ENCODE peak calls at places on chromosomes 16 and 17, in ten cellular contexts. H is foreskin fibroblast, I is MCF 10A, Q is neural crest cell, B is body of pancreas, C is GM23338, N is cardiac muscle cell, E is AG10803, F is RWPE1, O is sigmoid colon. L is an unnamed sample.
A peak's percentile ranks its signal among the peaks of the same experiment; 100 is the strongest.

GRCh38 chr16:61596648-61597047 is 439.6 kb downstream of the CDH8 start:
- DNase-seq in H (no peak), I (no peak), Q (no peak), B (no peak), C (no peak), N (no peak), E (no peak), F (no peak), O (no peak), L (no peak)

GRCh38 chr16:68370921-68371651 is 60.3 kb downstream of the PRMT7 start:
- DNase-seq in H (no peak), I (no peak), Q (no peak), B (no peak), C (no peak), N (no peak), E (no peak), F (no peak), O (no peak), L (no peak)

GRCh38 chr17:21242780-21243515 is 10.3 kb downstream of the NATD1 start:
- DNase-seq in H (no peak), I (no peak), Q (no peak), B (no peak), C (no peak), N (no peak), E (no peak), F (no peak), O (no peak), L (no peak)

GRCh38 chr17:55661359-55661758 is 61.3 kb downstream of the TMEM100 start:
- DNase-seq in H (no peak), I (no peak), Q (no peak), B (no peak), C (no peak), N (no peak), E (no peak), F (no peak), O (no peak), L (no peak)

GRCh38 chr17:21287703-21288449 is 3.4 kb downstream of the MAP2K3 start:
- DNase-seq in H (peak; percentile 99), I (peak; percentile 99), Q (no peak), B (peak; percentile 98), C (no peak), N (no peak), E (peak; percentile 97), F (peak; percentile 91), O (peak; percentile 98), L (peak; percentile 95)

GRCh38 chr17:40023590-40024292 is 8.5 kb downstream of the CSF3 start:
- DNase-seq in H (peak; percentile 78), I (peak; percentile 91), Q (no peak), B (no peak), C (no peak), N (no peak), E (no peak), F (no peak), O (peak; percentile 67), L (no peak)

GRCh38 chr16:85696761-85697160 is 8.0 kb upstream of the GINS2 start:
- DNase-seq in H (no peak), I (no peak), Q (no peak), B (no peak), C (no peak), N (no peak), E (no peak), F (peak; percentile 45), O (no peak), L (no peak)

GRCh38 chr16:84965428-84966149 is 45.7 kb downstream of the ZDHHC7 start:
- DNase-seq in H (no peak), I (no peak), Q (no peak), B (no peak), C (no peak), N (no peak), E (no peak), F (no peak), O (no peak), L (no peak)

GRCh38 chr16:74461826-74462225 is 40.5 kb upstream of the CLEC18B start:
- DNase-seq in H (no peak), I (no peak), Q (no peak), B (no peak), C (no peak), N (no peak), E (no peak), F (no peak), O (no peak), L (no peak)

GRCh38 chr17:64653325-64653984 is 8.7 kb downstream of the SMURF2 start:
- DNase-seq in H (peak; percentile 70), I (peak; percentile 69), Q (no peak), B (no peak), C (no peak), N (no peak), E (peak; percentile 60), F (no peak), O (no peak), L (peak; percentile 59)

GRCh38 chr16:69039333-69039941 is 66.0 kb upstream of the HAS3 start:
- DNase-seq in H (peak; percentile 60), I (peak; percentile 39), Q (no peak), B (no peak), C (no peak), N (no peak), E (no peak), F (no peak), O (peak; percentile 10), L (no peak)

DNA sequence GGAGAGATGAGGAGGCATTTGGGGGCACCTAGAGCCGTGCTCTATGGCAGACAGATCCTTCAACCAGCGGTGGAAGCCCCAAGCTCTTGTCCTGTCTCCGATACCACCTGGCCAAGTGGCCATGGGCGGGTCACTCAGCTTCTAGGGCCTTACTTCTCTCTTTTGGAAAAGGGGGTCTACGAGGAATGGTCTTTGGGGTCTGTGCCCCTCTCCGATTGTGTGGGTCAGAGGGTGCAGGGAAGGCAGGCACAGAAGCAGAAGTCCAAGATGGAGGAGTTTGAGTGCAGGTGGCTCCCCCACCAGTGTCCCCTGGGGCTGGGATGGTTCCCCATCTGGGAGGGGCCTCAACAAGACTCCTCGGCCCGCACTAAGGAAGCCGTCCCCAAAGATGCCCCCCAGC is 116.7 kb downstream of the CCDC182 start:
- DNase-seq in H (no peak), I (no peak), Q (no peak), B (no peak), C (no peak), N (no peak), E (no peak), F (no peak), O (no peak), L (no peak)
- TF ChIP-seq CTCF in H (no peak), I (no peak), Q (no peak), B (no peak), C (no peak), N (no peak), E (no peak), F (no peak), O (no peak), L (no peak)

DNA sequence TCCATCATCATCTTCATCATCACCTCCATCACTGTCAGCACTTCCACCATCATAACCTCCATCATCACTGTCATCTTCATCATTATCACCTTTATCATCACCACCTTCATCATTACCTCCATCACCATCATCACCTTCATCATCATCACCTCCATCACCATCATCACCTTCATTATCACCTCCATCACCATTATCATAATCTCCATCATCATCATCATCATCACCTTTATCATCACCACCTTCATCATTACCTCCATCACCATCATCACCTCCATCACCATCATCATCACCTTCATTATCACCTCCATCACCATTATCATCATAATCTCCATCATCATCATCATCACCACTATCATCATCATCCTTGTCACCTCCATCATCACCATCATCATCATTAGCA is 309.7 kb downstream of the HAPSTR1 start:
- DNase-seq in H (no peak), I (no peak), Q (no peak), B (no peak), C (no peak), N (no peak), E (no peak), F (no peak), O (no peak), L (no peak)
- TF ChIP-seq CTCF in H (no peak), I (no peak), Q (no peak), B (no peak), C (no peak), N (no peak), E (no peak), F (no peak), O (no peak), L (no peak)

GRCh38 chr16:81537721-81538561 is 93.3 kb downstream of the CMIP start:
- DNase-seq in H (peak; percentile 54), I (no peak), Q (no peak), B (no peak), C (no peak), N (no peak), E (no peak), F (no peak), O (no peak), L (no peak)
- TF ChIP-seq CTCF in H (no peak), I (no peak), Q (no peak), B (no peak), C (peak; percentile 13), N (no peak), E (no peak), F (no peak), O (no peak), L (no peak)

GRCh38 chr17:7887482-7888183 is 956 bp upstream of the CHD3 start:
- DNase-seq in H (peak; percentile 98), I (peak; percentile 97), Q (peak; percentile 69), B (peak; percentile 94), C (peak; percentile 90), N (peak; percentile 93), E (peak; percentile 92), F (peak; percentile 97), O (peak; percentile 98), L (peak; percentile 92)

GRCh38 chr17:7885357-7886226 is 3.0 kb upstream of the CHD3 start:
- DNase-seq in H (peak; percentile 55), I (peak; percentile 49), Q (peak; percentile 56), B (peak; percentile 48), C (peak; percentile 72), N (peak; percentile 92), E (no peak), F (no peak), O (peak; percentile 80), L (no peak)

GRCh38 chr17:7884581-7885356 is 3.8 kb upstream of the CHD3 start:
- DNase-seq in H (peak; percentile 19), I (no peak), Q (no peak), B (peak; percentile 29), C (peak; percentile 24), N (peak; percentile 33), E (no peak), F (no peak), O (no peak), L (no peak)

GRCh38 chr17:7887038-7887481 is 1.5 kb upstream of the CHD3 start:
- DNase-seq in H (no peak), I (no peak), Q (no peak), B (no peak), C (peak; percentile 42), N (peak; percentile 42), E (no peak), F (no peak), O (no peak), L (no peak)

DNA sequence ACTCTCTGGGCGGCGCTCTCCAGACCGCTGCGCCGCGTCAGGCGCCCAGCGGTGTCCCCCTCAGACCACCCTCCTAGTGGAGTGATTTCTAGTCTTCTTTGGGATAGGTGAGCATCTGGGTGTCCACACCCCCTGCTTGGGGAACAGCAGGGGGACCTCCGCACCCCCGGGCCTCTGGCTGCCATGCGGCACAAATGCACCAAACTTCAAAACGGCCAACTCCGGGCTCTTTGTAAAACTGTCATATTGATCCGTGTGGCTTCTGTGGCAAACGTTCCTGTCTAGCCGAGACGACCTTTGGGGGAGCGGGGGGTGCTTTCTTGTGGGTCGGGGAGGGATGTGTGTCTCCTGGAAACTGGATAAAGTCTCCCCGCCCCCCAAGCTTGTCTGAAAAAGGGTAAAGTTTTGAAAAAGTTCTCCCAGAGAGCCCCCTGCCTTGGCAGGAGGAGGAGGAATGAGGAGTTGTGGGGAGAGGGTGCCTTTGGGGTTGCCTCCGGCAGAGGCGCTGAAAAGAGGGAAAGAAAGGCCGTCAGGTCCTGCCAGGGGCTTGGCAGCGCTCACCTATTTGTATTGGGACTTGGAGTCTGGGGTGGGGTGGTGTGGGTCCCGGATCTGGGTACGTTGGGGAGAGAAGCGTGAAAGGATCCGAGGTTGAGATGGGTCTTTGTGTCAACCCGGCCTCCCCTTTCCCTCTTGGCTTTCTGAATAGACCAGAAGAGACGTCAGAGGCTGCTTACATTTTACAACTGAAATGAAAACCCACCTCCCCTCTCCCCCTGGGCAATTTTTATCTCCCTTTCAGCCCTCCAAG is 2.2 kb upstream of the CHD3 start:
- DNase-seq in H (peak; percentile 54), I (peak; percentile 45), Q (peak; percentile 22), B (peak; percentile 38), C (peak; percentile 72), N (peak; percentile 51), E (no peak), F (no peak), O (peak; percentile 78), L (no peak)
- TF ChIP-seq CTCF in H (no peak), I (no peak), Q (no peak), B (no peak), C (no peak), N (peak; percentile 12), E (peak; percentile 20), F (no peak), O (no peak), L (no peak)

L was measured in HFFc6.